ENCODE peak calls at places on chromosomes 11 and 22, in seven cellular contexts. Z, H, T, E, U, F and B are unnamed samples.

GRCh38 chr22:38631724-38632123 is 24.5 kb downstream of the FAM227A start:
- DNase-seq in Z (no peak), H (no peak), T (no peak), E (no peak), U (no peak), F (no peak), B (peak)

GRCh38 chr11:110184974-110185597 is 91.9 kb downstream of the ZC3H12C start:
- DNase-seq in Z (peak), H (no peak), T (no peak), E (peak), U (no peak), F (no peak), B (no peak)

GRCh38 chr11:8593935-8594909 is at the start of gene STK33:
- DNase-seq in Z (peak), H (peak), T (no peak), E (peak), U (peak), F (peak), B (peak)

GRCh38 chr22:23118647-23119491 is 22.9 kb downstream of the RSPH14 start:
- DNase-seq in Z (no peak), H (no peak), T (no peak), E (no peak), U (no peak), F (no peak), B (no peak)

GRCh38 chr11:122681070-122681469 is 25.5 kb downstream of the UBASH3B start:
- DNase-seq in Z (peak), H (no peak), T (no peak), E (no peak), U (no peak), F (no peak), B (no peak)

GRCh38 chr11:72736452-72737069 is 15.6 kb downstream of the ARAP1 start:
- DNase-seq in Z (peak), H (peak), T (peak), E (peak), U (peak), F (no peak), B (peak)

GRCh38 chr22:41567452-41567768 is 6.6 kb downstream of the CSDC2 start:
- DNase-seq in Z (no peak), H (no peak), T (no peak), E (no peak), U (no peak), F (no peak), B (no peak)

GRCh38 chr11:64853709-64854108 is 9.3 kb upstream of the CDC42BPG start:
- DNase-seq in Z (no peak), H (no peak), T (no peak), E (no peak), U (no peak), F (no peak), B (no peak)

GRCh38 chr11:66317322-66317765 is 500 bp upstream of the CD248 start:
- DNase-seq in Z (peak), H (no peak), T (peak), E (no peak), U (no peak), F (no peak), B (peak)

GRCh38 chr11:124195419-124195734 is 12.2 kb downstream of the OR10D3 start:
- DNase-seq in Z (no peak), H (no peak), T (no peak), E (no peak), U (no peak), F (no peak), B (no peak)

GRCh38 chr11:1825785-1826451 is 8.9 kb upstream of the SYT8 start:
- DNase-seq in Z (no peak), H (no peak), T (peak), E (no peak), U (no peak), F (no peak), B (no peak)

GRCh38 chr11:99260696-99261095 is 239.9 kb downstream of the CNTN5 start:
- DNase-seq in Z (no peak), H (no peak), T (no peak), E (no peak), U (no peak), F (no peak), B (no peak)

GRCh38 chr22:43823353-43823908 is 11.3 kb upstream of the EFCAB6 start:
- DNase-seq in Z (no peak), H (peak), T (no peak), E (peak), U (no peak), F (no peak), B (no peak)

GRCh38 chr22:32175751-32176644 is 16.9 kb upstream of the C22orf42 start:
- DNase-seq in Z (no peak), H (no peak), T (no peak), E (no peak), U (no peak), F (no peak), B (no peak)

DNA sequence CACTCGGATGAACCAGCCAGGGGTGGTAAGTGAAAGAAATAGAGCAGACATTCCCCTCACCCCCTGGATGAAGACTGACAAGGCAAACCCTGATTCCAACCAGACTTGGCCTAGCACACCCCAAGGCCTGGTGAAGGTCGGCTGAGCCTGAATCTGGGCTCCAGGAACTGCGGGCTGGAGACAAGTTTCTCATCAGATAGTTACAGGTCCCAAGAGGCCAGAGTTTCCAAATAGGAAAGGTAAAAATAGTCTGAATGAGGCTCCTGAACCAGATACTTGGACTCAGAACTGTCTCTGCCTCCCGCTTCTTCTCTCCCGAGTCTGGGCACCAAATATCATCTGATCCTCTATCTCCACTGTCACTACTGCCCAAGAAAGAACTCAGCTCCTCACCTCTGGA is 7.8 kb downstream of the ZMAT5 start:
- DNase-seq in Z (no peak), H (no peak), T (no peak), E (no peak), U (no peak), F (no peak), B (no peak)
- H3K4me3 ChIP-seq in Z (no peak), H (no peak), T (no peak), E (no peak), U (no peak), F (no peak), B (no peak)

GRCh38 chr22:27101288-27101687 is 443.9 kb downstream of the MIAT start:
- DNase-seq in Z (no peak), H (no peak), T (no peak), E (no peak), U (no peak), F (no peak), B (no peak)
- H3K4me3 ChIP-seq in Z (no peak), H (no peak), T (no peak), E (no peak), U (no peak), F (no peak), B (no peak)

GRCh38 chr11:73761403-73761945 is 600 bp upstream of the RAB6A start:
- DNase-seq in Z (no peak), H (no peak), T (no peak), E (no peak), U (no peak), F (no peak), B (no peak)
- H3K4me3 ChIP-seq in Z (peak), H (peak), T (no peak), E (no peak), U (peak), F (peak), B (peak)

GRCh38 chr11:125570952-125571351 is 1.7 kb downstream of the EI24 start:
- DNase-seq in Z (no peak), H (no peak), T (no peak), E (no peak), U (no peak), F (no peak), B (no peak)
- H3K4me3 ChIP-seq in Z (no peak), H (no peak), T (no peak), E (no peak), U (no peak), F (no peak), B (no peak)

GRCh38 chr11:61691378-61692156 is 11.4 kb downstream of the DAGLA start:
- DNase-seq in Z (no peak), H (no peak), T (no peak), E (no peak), U (no peak), F (no peak), B (no peak)
- H3K4me3 ChIP-seq in Z (no peak), H (no peak), T (no peak), E (no peak), U (no peak), F (no peak), B (no peak)

DNA sequence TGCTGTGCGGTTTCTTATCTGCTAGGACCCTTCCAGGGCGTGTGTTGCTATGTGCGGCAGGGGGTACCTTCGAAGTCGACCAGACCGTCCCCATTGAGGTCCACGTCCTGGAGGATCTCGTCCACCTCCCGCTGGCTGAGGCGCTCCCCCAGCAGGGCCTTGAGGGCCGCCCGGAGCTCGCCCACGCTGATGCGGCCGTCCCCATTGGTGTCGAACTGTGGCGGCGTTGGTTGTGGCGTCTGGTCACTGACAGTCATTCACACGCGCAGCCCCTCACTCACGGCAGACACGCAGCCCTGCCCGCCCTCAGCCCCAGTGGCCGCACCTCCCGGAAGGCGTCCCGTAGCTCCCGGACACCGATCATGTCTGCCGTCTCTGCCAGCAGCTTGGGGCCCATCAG is 3.5 kb downstream of the CABP2 start:
- DNase-seq in Z (no peak), H (no peak), T (no peak), E (no peak), U (no peak), F (no peak), B (no peak)
- H3K4me3 ChIP-seq in Z (no peak), H (no peak), T (no peak), E (no peak), U (no peak), F (no peak), B (no peak)

DNA sequence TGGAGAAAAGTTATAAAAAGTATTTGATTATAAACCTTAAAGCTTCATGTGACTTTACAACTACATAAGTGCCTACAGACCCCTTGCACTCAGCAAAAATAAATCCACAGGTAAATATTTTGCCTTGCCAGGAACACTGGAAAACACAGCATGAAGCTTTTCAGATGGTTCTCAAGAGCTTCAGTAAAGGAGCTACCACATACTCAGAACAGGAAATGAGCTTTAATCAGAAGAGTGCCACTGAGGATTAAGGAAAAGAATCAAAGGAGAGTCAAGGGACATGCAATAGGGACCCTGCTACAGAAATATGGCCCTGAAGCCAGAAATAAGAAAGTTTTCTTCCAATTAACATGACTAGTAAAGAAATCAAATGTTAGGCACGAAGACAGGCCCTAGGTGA is 1.2 kb downstream of the CASP1 start:
- DNase-seq in Z (no peak), H (no peak), T (no peak), E (no peak), U (no peak), F (no peak), B (no peak)
- H3K4me3 ChIP-seq in Z (no peak), H (no peak), T (no peak), E (no peak), U (peak), F (peak), B (no peak)